ENCODE peak calls at places on chromosomes 4 and X, in six cellular contexts. F, X, B, N, P and Z are unnamed samples.

GRCh38 chr4:8346838-8347605 is 77.5 kb downstream of the HTRA3 start:
- DNase-seq in F (no peak), X (no peak), B (no peak), N (no peak), P (peak; percentile 24), Z (no peak)

GRCh38 chr4:153465922-153466636 is at the start of gene TMEM131L:
- DNase-seq in F (peak; percentile 93), X (peak; percentile 77), B (no peak), N (peak; percentile 63), P (peak; percentile 72), Z (peak; percentile 20)

GRCh38 chrX:16678689-16679088 is 28.7 kb downstream of the S100G start:
- DNase-seq in F (no peak), X (no peak), B (no peak), N (no peak), P (no peak), Z (no peak)

GRCh38 chrX:57595381-57595811 is 3.6 kb downstream of the ZXDB start:
- DNase-seq in F (no peak), X (peak; percentile 94), B (no peak), N (no peak), P (no peak), Z (peak; percentile 43)

GRCh38 chr4:99832854-99833253 is 16.2 kb downstream of the DAPP1 start:
- DNase-seq in F (no peak), X (no peak), B (no peak), N (no peak), P (no peak), Z (no peak)

GRCh38 chr4:126807132-126807531 is 825.6 kb upstream of the INTU start:
- DNase-seq in F (peak; percentile 4), X (no peak), B (no peak), N (no peak), P (no peak), Z (no peak)

GRCh38 chr4:78038704-78039103 is 18.4 kb upstream of the FRAS1 start:
- DNase-seq in F (peak; percentile 75), X (no peak), B (no peak), N (no peak), P (no peak), Z (no peak)

GRCh38 chr4:25938251-25939186 is 24.5 kb downstream of the SMIM20 start:
- DNase-seq in F (no peak), X (peak; percentile 46), B (no peak), N (no peak), P (no peak), Z (no peak)

GRCh38 chr4:74308215-74308614 is at the start of gene EPGN:
- DNase-seq in F (no peak), X (no peak), B (no peak), N (no peak), P (no peak), Z (no peak)

GRCh38 chr4:176761872-176762271 is 30.9 kb downstream of the VEGFC start:
- DNase-seq in F (no peak), X (no peak), B (no peak), N (no peak), P (no peak), Z (no peak)

GRCh38 chrX:10725071-10725470 is 104.7 kb upstream of the MID1 start:
- DNase-seq in F (peak; percentile 16), X (peak; percentile 54), B (no peak), N (no peak), P (no peak), Z (no peak)

GRCh38 chr4:21034728-21035127 is 334.5 kb downstream of the PACRGL start:
- DNase-seq in F (no peak), X (no peak), B (no peak), N (no peak), P (no peak), Z (no peak)

GRCh38 chrX:100263650-100264049 is 146.4 kb downstream of the PCDH19 start:
- DNase-seq in F (no peak), X (no peak), B (no peak), N (no peak), P (no peak), Z (no peak)

GRCh38 chrX:2539586-2539985 is 38.8 kb upstream of the DHRSX start:
- DNase-seq in F (no peak), X (no peak), B (no peak), N (no peak), P (no peak), Z (no peak)

GRCh38 chr4:155780773-155781172 is 22.0 kb downstream of the GUCY1B1 start:
- DNase-seq in F (no peak), X (no peak), B (no peak), N (no peak), P (no peak), Z (peak; percentile 6)

GRCh38 chr4:177713454-177713853 is 271.2 kb upstream of the AGA start:
- DNase-seq in F (no peak), X (no peak), B (no peak), N (no peak), P (no peak), Z (no peak)

GRCh38 chr4:174697896-174698295 is 131.2 kb downstream of the GLRA3 start:
- DNase-seq in F (no peak), X (no peak), B (no peak), N (no peak), P (no peak), Z (no peak)

GRCh38 chrX:97367149-97367548 is 483.4 kb downstream of the RPA4 start:
- DNase-seq in F (no peak), X (no peak), B (no peak), N (no peak), P (no peak), Z (no peak)

GRCh38 chr4:61201562-61202099 is 1.5 kb downstream of the ADGRL3 start:
- DNase-seq in F (peak; percentile 53), X (no peak), B (no peak), N (no peak), P (no peak), Z (no peak)

GRCh38 chr4:20337261-20337664 is 85.6 kb downstream of the SLIT2 start:
- DNase-seq in F (no peak), X (no peak), B (peak; percentile 59), N (no peak), P (no peak), Z (peak; percentile 73)

GRCh38 chrX:16882188-16882587 is 12.0 kb upstream of the RBBP7 start:
- DNase-seq in F (peak; percentile 2), X (no peak), B (no peak), N (no peak), P (peak; percentile 51), Z (no peak)

GRCh38 chr4:128917781-128918180 is 108.3 kb downstream of the JADE1 start:
- DNase-seq in F (no peak), X (no peak), B (no peak), N (peak; percentile 24), P (no peak), Z (no peak)

GRCh38 chrX:7261672-7262332 is 113.8 kb upstream of the PUDP start:
- DNase-seq in F (no peak), X (no peak), B (no peak), N (no peak), P (no peak), Z (no peak)

GRCh38 chr4:94365304-94365703 is 22.7 kb upstream of the HPGDS start:
- DNase-seq in F (no peak), X (no peak), B (no peak), N (no peak), P (no peak), Z (no peak)

GRCh38 chr4:99652596-99653436 is 4.8 kb downstream of the C4orf54 start:
- DNase-seq in F (no peak), X (no peak), B (no peak), N (no peak), P (no peak), Z (no peak)

GRCh38 chr4:85527815-85528214 is 52.9 kb downstream of the ARHGAP24 start:
- DNase-seq in F (no peak), X (no peak), B (no peak), N (no peak), P (no peak), Z (no peak)

GRCh38 chr4:183441276-183441675 is 3.2 kb upstream of the CDKN2AIP start:
- DNase-seq in F (no peak), X (no peak), B (no peak), N (no peak), P (no peak), Z (no peak)

GRCh38 chr4:80069837-80070788 is 2.9 kb downstream of the ANTXR2 start:
- DNase-seq in F (no peak), X (peak; percentile 96), B (no peak), N (no peak), P (no peak), Z (no peak)

GRCh38 chrX:16786791-16787735 is 797 bp downstream of the TXLNG start:
- DNase-seq in F (peak; percentile 73), X (peak; percentile 69), B (no peak), N (peak; percentile 10), P (no peak), Z (no peak)

GRCh38 chr4:76307670-76308014 is 1.1 kb downstream of the STBD1 start:
- DNase-seq in F (no peak), X (no peak), B (no peak), N (no peak), P (peak; percentile 33), Z (peak; percentile 33)